ENCODE peak calls at places on chromosomes 1 and 21, in six cellular contexts. U, A, M, S, G and J are unnamed samples.

GRCh38 chr1:28512058-28512611 is 6.3 kb downstream of the RCC1 start:
- DNase-seq in U (no peak), A (no peak), M (no peak), S (no peak), G (no peak), J (peak)

GRCh38 chr1:157166581-157166980 is 28.4 kb upstream of the ETV3 start:
- DNase-seq in U (no peak), A (no peak), M (no peak), S (peak), G (no peak), J (no peak)

GRCh38 chr1:26278303-26278702 is 1.6 kb upstream of the SH3BGRL3 start:
- DNase-seq in U (no peak), A (peak), M (no peak), S (no peak), G (peak), J (no peak)

GRCh38 chr1:76759950-76760349 is 107.3 kb upstream of the ST6GALNAC5 start:
- DNase-seq in U (peak), A (no peak), M (no peak), S (peak), G (no peak), J (no peak)

GRCh38 chr21:46393941-46394818 is 64.5 kb upstream of the DIP2A start:
- DNase-seq in U (peak), A (no peak), M (no peak), S (peak), G (no peak), J (no peak)

GRCh38 chr21:41446571-41446970 is 20.5 kb downstream of the MX1 start:
- DNase-seq in U (no peak), A (no peak), M (no peak), S (no peak), G (no peak), J (no peak)

GRCh38 chr1:234943801-234944402 is 184.7 kb downstream of the TOMM20 start:
- DNase-seq in U (no peak), A (peak), M (no peak), S (no peak), G (no peak), J (no peak)

GRCh38 chr1:12204140-12204539 is 25.7 kb upstream of the VPS13D start:
- DNase-seq in U (no peak), A (no peak), M (peak), S (no peak), G (no peak), J (peak)

GRCh38 chr1:17922833-17923232 is 167.7 kb downstream of the ACTL8 start:
- DNase-seq in U (peak), A (peak), M (no peak), S (peak), G (no peak), J (peak)

GRCh38 chr1:23793018-23793781 is 2.3 kb downstream of the LYPLA2 start:
- DNase-seq in U (peak), A (no peak), M (no peak), S (no peak), G (no peak), J (no peak)

GRCh38 chr1:119141660-119142059 is 1.2 kb upstream of the WARS2 start:
- DNase-seq in U (no peak), A (no peak), M (no peak), S (no peak), G (no peak), J (no peak)

GRCh38 chr21:42047821-42048613 is 23.1 kb upstream of the UMODL1 start:
- DNase-seq in U (peak), A (peak), M (no peak), S (no peak), G (peak), J (no peak)

GRCh38 chr1:105204836-105205371 is 1455.2 kb downstream of the AMY1C start:
- DNase-seq in U (no peak), A (no peak), M (no peak), S (no peak), G (no peak), J (no peak)

GRCh38 chr1:15703562-15703961 is 19.4 kb downstream of the PLEKHM2 start:
- DNase-seq in U (peak), A (peak), M (no peak), S (no peak), G (peak), J (no peak)

GRCh38 chr1:156387899-156388813 is 19.1 kb downstream of the RHBG start:
- DNase-seq in U (no peak), A (no peak), M (no peak), S (no peak), G (no peak), J (no peak)

GRCh38 chr1:50023292-50024159 is at the start of gene AGBL4:
- DNase-seq in U (peak), A (no peak), M (no peak), S (peak), G (peak), J (no peak)

GRCh38 chr1:156241311-156241811 is 623 bp upstream of the BGLAP start:
- DNase-seq in U (no peak), A (no peak), M (no peak), S (no peak), G (no peak), J (no peak)

GRCh38 chr1:226526801-226527595 is 21.6 kb upstream of the STUM start:
- DNase-seq in U (peak), A (no peak), M (no peak), S (no peak), G (peak), J (peak)

GRCh38 chr21:44977616-44978340 is 37.9 kb downstream of the SLX9 start:
- DNase-seq in U (no peak), A (no peak), M (no peak), S (no peak), G (no peak), J (no peak)